ENCODE peak calls at places on chromosomes 12 and 14, in six cellular contexts. One of them, this sample, is unnamed.

GRCh38 chr14:23154876-23155587 is 28.4 kb downstream of the SLC7A8 start:
- DNase-seq in neural crest cell: no peak
- DNase-seq in NCI-H524: peak; percentile 52
- DNase-seq in HuH-7: no peak
- DNase-seq in hippocampal formation: peak; percentile 48
- DNase-seq in body of pancreas: peak; percentile 85
- DNase-seq in this sample: no peak

GRCh38 chr12:124514996-124515932 is 52.1 kb downstream of the NCOR2 start:
- DNase-seq in neural crest cell: no peak
- DNase-seq in hippocampal formation: no peak
- DNase-seq in NCI-H524: no peak
- DNase-seq in HuH-7: no peak
- DNase-seq in body of pancreas: no peak
- DNase-seq in this sample: no peak

GRCh38 chr14:105211086-105211757 is 30.1 kb upstream of the NUDT14 start:
- DNase-seq in neural crest cell: no peak
- DNase-seq in body of pancreas: no peak
- DNase-seq in hippocampal formation: no peak
- DNase-seq in NCI-H524: no peak
- DNase-seq in HuH-7: no peak
- DNase-seq in this sample: no peak

GRCh38 chr14:85573406-85573805 is 43.5 kb downstream of the FLRT2 start:
- DNase-seq in hippocampal formation: no peak
- DNase-seq in body of pancreas: no peak
- DNase-seq in neural crest cell: no peak
- DNase-seq in NCI-H524: no peak
- DNase-seq in HuH-7: no peak
- DNase-seq in this sample: no peak

GRCh38 chr14:63664143-63664460 is 22.4 kb upstream of the WDR89 start:
- DNase-seq in neural crest cell: no peak
- DNase-seq in hippocampal formation: no peak
- DNase-seq in HuH-7: no peak
- DNase-seq in body of pancreas: no peak
- DNase-seq in NCI-H524: no peak
- DNase-seq in this sample: no peak

GRCh38 chr12:92158711-92159534 is 13.3 kb upstream of the BTG1 start:
- DNase-seq in HuH-7: no peak
- DNase-seq in neural crest cell: no peak
- DNase-seq in NCI-H524: no peak
- DNase-seq in hippocampal formation: no peak
- DNase-seq in body of pancreas: no peak
- DNase-seq in this sample: no peak

GRCh38 chr14:67962215-67962644 is 142.7 kb downstream of the RAD51B start:
- DNase-seq in hippocampal formation: no peak
- DNase-seq in HuH-7: no peak
- DNase-seq in neural crest cell: no peak
- DNase-seq in NCI-H524: no peak
- DNase-seq in body of pancreas: no peak
- DNase-seq in this sample: no peak

GRCh38 chr14:101369194-101369915 is 191.9 kb upstream of the DIO3 start:
- DNase-seq in neural crest cell: no peak
- DNase-seq in hippocampal formation: no peak
- DNase-seq in HuH-7: no peak
- DNase-seq in body of pancreas: no peak
- DNase-seq in NCI-H524: no peak
- DNase-seq in this sample: no peak

GRCh38 chr12:84811291-84811690 is 101.3 kb downstream of the SLC6A15 start:
- DNase-seq in HuH-7: no peak
- DNase-seq in body of pancreas: no peak
- DNase-seq in NCI-H524: no peak
- DNase-seq in hippocampal formation: no peak
- DNase-seq in neural crest cell: no peak
- DNase-seq in this sample: no peak

GRCh38 chr12:88202500-88202899 is 60.4 kb downstream of the TMTC3 start:
- DNase-seq in NCI-H524: no peak
- DNase-seq in hippocampal formation: no peak
- DNase-seq in neural crest cell: no peak
- DNase-seq in body of pancreas: no peak
- DNase-seq in HuH-7: no peak
- DNase-seq in this sample: no peak

GRCh38 chr14:35406811-35407630 is 2.5 kb upstream of the NFKBIA start:
- DNase-seq in hippocampal formation: peak; percentile 87
- DNase-seq in HuH-7: peak; percentile 33
- DNase-seq in NCI-H524: peak; percentile 79
- DNase-seq in neural crest cell: no peak
- DNase-seq in body of pancreas: no peak
- DNase-seq in this sample: peak; percentile 64

GRCh38 chr12:124369901-124370378 is 75.0 kb downstream of the RFLNA start:
- DNase-seq in NCI-H524: no peak
- DNase-seq in neural crest cell: no peak
- DNase-seq in HuH-7: no peak
- DNase-seq in hippocampal formation: peak; percentile 49
- DNase-seq in body of pancreas: no peak
- DNase-seq in this sample: no peak

GRCh38 chr14:86838363-86838762 is 1154.6 kb downstream of the GALC start:
- DNase-seq in HuH-7: no peak
- DNase-seq in body of pancreas: no peak
- DNase-seq in neural crest cell: no peak
- DNase-seq in NCI-H524: no peak
- DNase-seq in hippocampal formation: no peak
- DNase-seq in this sample: no peak

GRCh38 chr12:117000316-117000715 is 89.6 kb downstream of the FBXW8 start:
- DNase-seq in body of pancreas: no peak
- DNase-seq in HuH-7: no peak
- DNase-seq in neural crest cell: no peak
- DNase-seq in hippocampal formation: no peak
- DNase-seq in NCI-H524: no peak
- DNase-seq in this sample: no peak

GRCh38 chr12:19021646-19022045 is 107.9 kb upstream of the PLEKHA5 start:
- DNase-seq in NCI-H524: no peak
- DNase-seq in HuH-7: no peak
- DNase-seq in hippocampal formation: no peak
- DNase-seq in body of pancreas: no peak
- DNase-seq in neural crest cell: no peak
- DNase-seq in this sample: no peak

GRCh38 chr14:99522934-99523660 is 41.9 kb downstream of the CCNK start:
- DNase-seq in hippocampal formation: no peak
- DNase-seq in neural crest cell: no peak
- DNase-seq in body of pancreas: no peak
- DNase-seq in NCI-H524: no peak
- DNase-seq in HuH-7: peak; percentile 58
- DNase-seq in this sample: no peak

GRCh38 chr12:124720687-124721500 is 142.8 kb downstream of the SCARB1 start:
- DNase-seq in HuH-7: no peak
- DNase-seq in hippocampal formation: peak; percentile 32
- DNase-seq in body of pancreas: peak; percentile 29
- DNase-seq in NCI-H524: peak; percentile 81
- DNase-seq in neural crest cell: no peak
- DNase-seq in this sample: peak; percentile 82

GRCh38 chr12:124995200-124995961 is 1.9 kb downstream of the BRI3BP start:
- DNase-seq in neural crest cell: no peak
- DNase-seq in NCI-H524: no peak
- DNase-seq in body of pancreas: no peak
- DNase-seq in hippocampal formation: no peak
- DNase-seq in HuH-7: no peak
- DNase-seq in this sample: no peak

GRCh38 chr14:105413542-105413886 is 6.1 kb upstream of the MTA1 start:
- DNase-seq in NCI-H524: no peak
- DNase-seq in neural crest cell: no peak
- DNase-seq in hippocampal formation: no peak
- DNase-seq in HuH-7: no peak
- DNase-seq in body of pancreas: no peak
- DNase-seq in this sample: no peak

GRCh38 chr12:122081697-122082221 is 3.2 kb downstream of the MLXIP start:
- DNase-seq in NCI-H524: no peak
- DNase-seq in HuH-7: no peak
- DNase-seq in neural crest cell: no peak
- DNase-seq in hippocampal formation: peak; percentile 18
- DNase-seq in body of pancreas: no peak
- DNase-seq in this sample: no peak

GRCh38 chr14:41071351-41071750 is 535.3 kb upstream of the LRFN5 start:
- DNase-seq in NCI-H524: no peak
- DNase-seq in hippocampal formation: no peak
- DNase-seq in neural crest cell: no peak
- DNase-seq in body of pancreas: no peak
- DNase-seq in HuH-7: no peak
- DNase-seq in this sample: no peak

GRCh38 chr14:92473261-92473946 is 40.2 kb upstream of the RIN3 start:
- DNase-seq in NCI-H524: no peak
- DNase-seq in body of pancreas: peak; percentile 22
- DNase-seq in HuH-7: no peak
- DNase-seq in neural crest cell: no peak
- DNase-seq in hippocampal formation: no peak
- DNase-seq in this sample: no peak

GRCh38 chr14:84468153-84468552 is 1061.8 kb upstream of the FLRT2 start:
- DNase-seq in NCI-H524: no peak
- DNase-seq in body of pancreas: no peak
- DNase-seq in HuH-7: no peak
- DNase-seq in hippocampal formation: no peak
- DNase-seq in neural crest cell: no peak
- DNase-seq in this sample: peak; percentile 61

GRCh38 chr12:124754949-124755800 is 108.5 kb downstream of the SCARB1 start:
- DNase-seq in neural crest cell: peak; percentile 23
- DNase-seq in body of pancreas: peak; percentile 52
- DNase-seq in hippocampal formation: peak; percentile 95
- DNase-seq in NCI-H524: peak; percentile 99
- DNase-seq in HuH-7: no peak
- DNase-seq in this sample: peak; percentile 59

GRCh38 chr12:12534134-12534866 is 28.4 kb downstream of the DUSP16 start:
- DNase-seq in NCI-H524: no peak
- DNase-seq in body of pancreas: no peak
- DNase-seq in neural crest cell: no peak
- DNase-seq in HuH-7: peak; percentile 45
- DNase-seq in hippocampal formation: no peak
- DNase-seq in this sample: peak; percentile 93

GRCh38 chr12:63862187-63863107 is 17.9 kb downstream of the SRGAP1 start:
- DNase-seq in neural crest cell: no peak
- DNase-seq in body of pancreas: peak; percentile 67
- DNase-seq in NCI-H524: no peak
- DNase-seq in HuH-7: no peak
- DNase-seq in hippocampal formation: no peak
- DNase-seq in this sample: no peak

GRCh38 chr14:52348279-52348678 is 34.2 kb downstream of the PTGER2 start:
- DNase-seq in hippocampal formation: no peak
- DNase-seq in neural crest cell: no peak
- DNase-seq in HuH-7: no peak
- DNase-seq in NCI-H524: no peak
- DNase-seq in body of pancreas: no peak
- DNase-seq in this sample: no peak

GRCh38 chr12:103799504-103800251 is 41.4 kb downstream of the NT5DC3 start:
- DNase-seq in hippocampal formation: no peak
- DNase-seq in HuH-7: peak; percentile 36
- DNase-seq in body of pancreas: no peak
- DNase-seq in neural crest cell: no peak
- DNase-seq in NCI-H524: no peak
- DNase-seq in this sample: no peak

GRCh38 chr14:38078393-38078792 is 129.3 kb upstream of the SSTR1 start:
- DNase-seq in NCI-H524: peak; percentile 37
- DNase-seq in hippocampal formation: no peak
- DNase-seq in HuH-7: no peak
- DNase-seq in body of pancreas: no peak
- DNase-seq in neural crest cell: no peak
- DNase-seq in this sample: no peak

GRCh38 chr12:57169969-57170368 is 22.6 kb upstream of the LRP1-AS start:
- DNase-seq in hippocampal formation: no peak
- DNase-seq in body of pancreas: no peak
- DNase-seq in HuH-7: no peak
- DNase-seq in NCI-H524: no peak
- DNase-seq in neural crest cell: no peak
- DNase-seq in this sample: no peak

GRCh38 chr14:39218171-39218769 is 15.4 kb upstream of the MIA2 start:
- DNase-seq in hippocampal formation: no peak
- DNase-seq in body of pancreas: no peak
- DNase-seq in NCI-H524: no peak
- DNase-seq in neural crest cell: no peak
- DNase-seq in HuH-7: no peak
- DNase-seq in this sample: no peak

GRCh38 chr12:115000038-115000437 is 316.1 kb upstream of the TBX3 start:
- DNase-seq in NCI-H524: no peak
- DNase-seq in hippocampal formation: no peak
- DNase-seq in HuH-7: no peak
- DNase-seq in neural crest cell: no peak
- DNase-seq in body of pancreas: no peak
- DNase-seq in this sample: no peak

GRCh38 chr12:50932787-50933280 is 19.5 kb upstream of the HIGD1C start:
- DNase-seq in hippocampal formation: no peak
- DNase-seq in neural crest cell: no peak
- DNase-seq in body of pancreas: no peak
- DNase-seq in HuH-7: no peak
- DNase-seq in NCI-H524: no peak
- DNase-seq in this sample: no peak

GRCh38 chr12:67220065-67220464 is 49.1 kb upstream of the CAND1 start:
- DNase-seq in HuH-7: no peak
- DNase-seq in neural crest cell: no peak
- DNase-seq in body of pancreas: peak; percentile 41
- DNase-seq in NCI-H524: peak; percentile 69
- DNase-seq in hippocampal formation: no peak
- DNase-seq in this sample: peak; percentile 10

GRCh38 chr12:5171701-5172100 is 128.0 kb downstream of the KCNA5 start:
- DNase-seq in NCI-H524: peak; percentile 33
- DNase-seq in neural crest cell: peak; percentile 45
- DNase-seq in HuH-7: peak; percentile 42
- DNase-seq in hippocampal formation: peak; percentile 17
- DNase-seq in body of pancreas: peak; percentile 17
- DNase-seq in this sample: peak; percentile 34

GRCh38 chr14:28382460-28383220 is 383.9 kb upstream of the FOXG1 start:
- DNase-seq in neural crest cell: no peak
- DNase-seq in NCI-H524: no peak
- DNase-seq in HuH-7: no peak
- DNase-seq in body of pancreas: no peak
- DNase-seq in hippocampal formation: no peak
- DNase-seq in this sample: no peak

GRCh38 chr12:97426485-97427116 is 36.0 kb upstream of the RMST start:
- DNase-seq in neural crest cell: no peak
- DNase-seq in body of pancreas: no peak
- DNase-seq in HuH-7: no peak
- DNase-seq in hippocampal formation: no peak
- DNase-seq in NCI-H524: no peak
- DNase-seq in this sample: no peak

GRCh38 chr12:100716949-100717732 is 77.4 kb upstream of the ANO4 start:
- DNase-seq in neural crest cell: peak; percentile 21
- DNase-seq in HuH-7: peak; percentile 79
- DNase-seq in NCI-H524: peak; percentile 39
- DNase-seq in hippocampal formation: no peak
- DNase-seq in body of pancreas: no peak
- DNase-seq in this sample: no peak

GRCh38 chr14:52878469-52878868 is 72.4 kb downstream of the FERMT2 start:
- DNase-seq in neural crest cell: no peak
- DNase-seq in hippocampal formation: no peak
- DNase-seq in body of pancreas: no peak
- DNase-seq in HuH-7: no peak
- DNase-seq in NCI-H524: no peak
- DNase-seq in this sample: no peak

This sample was measured in SK-N-DZ.